ENCODE peak calls at places on chromosomes 12 and 14, in eight cellular contexts. M, D, O, A, W, G, T and S are unnamed samples.

GRCh38 chr14:56333361-56334279 is 215.4 kb downstream of the PELI2 start:
- DNase-seq in O (no peak), W (no peak), T (no peak), M (no peak), A (peak), G (peak), D (peak), S (no peak)

GRCh38 chr12:78101181-78101876 is 270.6 kb downstream of the NAV3 start:
- DNase-seq in G (no peak), M (no peak), W (no peak), D (no peak), A (no peak), T (no peak), O (no peak), S (no peak)

GRCh38 chr12:56878010-56878339 is 56.2 kb downstream of the SDR9C7 start:
- DNase-seq in W (no peak), M (no peak), A (no peak), T (no peak), O (no peak), G (peak), D (no peak), S (no peak)

GRCh38 chr14:78970677-78971076 is 800.5 kb downstream of the NRXN3 start:
- DNase-seq in A (no peak), M (peak), T (no peak), O (no peak), D (no peak), G (no peak), W (no peak), S (peak)

GRCh38 chr12:51183816-51184215 is 10.9 kb upstream of the TFCP2 start:
- DNase-seq in A (no peak), M (no peak), W (peak), D (peak), O (peak), G (peak), T (no peak), S (no peak)

GRCh38 chr14:76501156-76501555 is 125.2 kb downstream of the ESRRB start:
- DNase-seq in A (no peak), W (peak), O (no peak), D (no peak), G (no peak), M (peak), T (peak), S (no peak)

GRCh38 chr12:50984899-50985298 is 32.6 kb downstream of the HIGD1C start:
- DNase-seq in O (no peak), M (no peak), G (peak), A (no peak), D (peak), W (no peak), T (no peak), S (no peak)

GRCh38 chr12:28132398-28132797 is 57.9 kb upstream of the CCDC91 start:
- DNase-seq in G (peak), W (no peak), D (no peak), O (no peak), T (no peak), A (no peak), M (no peak), S (no peak)

GRCh38 chr14:80215756-80216581 is 4.7 kb upstream of the DIO2 start:
- DNase-seq in G (peak), A (no peak), W (peak), D (peak), T (no peak), O (no peak), M (no peak), S (no peak)

GRCh38 chr14:56648508-56649301 is 69.1 kb downstream of the TMEM260 start:
- DNase-seq in O (peak), M (no peak), T (no peak), G (no peak), D (no peak), A (no peak), W (no peak), S (no peak)

GRCh38 chr14:25056688-25057078 is 6.7 kb upstream of the STXBP6 start:
- DNase-seq in T (no peak), M (no peak), G (no peak), O (no peak), D (no peak), A (no peak), W (no peak), S (no peak)

DNA sequence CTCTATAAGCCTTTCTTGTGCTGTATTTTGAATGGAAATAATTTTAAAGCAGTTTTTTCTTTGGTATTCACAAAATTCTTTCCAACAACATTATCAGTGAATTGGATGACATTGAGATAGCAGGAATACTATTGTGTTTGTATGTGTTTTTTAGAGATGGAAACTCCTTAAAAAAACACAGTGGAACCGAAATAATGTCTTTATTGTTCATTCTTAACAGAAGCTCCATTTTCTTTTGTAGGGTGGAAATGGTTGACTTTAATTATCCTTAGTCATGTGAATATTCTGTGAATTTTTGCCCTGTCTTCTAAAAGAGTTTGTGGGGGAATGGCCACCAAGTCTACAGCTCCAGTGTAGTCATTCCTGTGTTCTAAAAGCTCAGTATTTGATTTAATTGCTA is 45.9 kb downstream of the NPAS3 start:
- DNase-seq in W (no peak), O (no peak), T (no peak), D (no peak), G (no peak), M (no peak), A (no peak), S (no peak)
- H3K4me3 ChIP-seq in W (no peak), O (no peak), T (no peak), D (no peak), G (no peak), M (no peak), A (no peak), S (no peak)

GRCh38 chr12:1205512-1206060 is 214.6 kb downstream of the ERC1 start:
- DNase-seq in M (no peak), W (no peak), O (no peak), G (peak), D (no peak), T (no peak), A (no peak), S (no peak)
- H3K4me3 ChIP-seq in M (no peak), W (no peak), O (no peak), G (no peak), D (no peak), T (no peak), A (no peak), S (no peak)

DNA sequence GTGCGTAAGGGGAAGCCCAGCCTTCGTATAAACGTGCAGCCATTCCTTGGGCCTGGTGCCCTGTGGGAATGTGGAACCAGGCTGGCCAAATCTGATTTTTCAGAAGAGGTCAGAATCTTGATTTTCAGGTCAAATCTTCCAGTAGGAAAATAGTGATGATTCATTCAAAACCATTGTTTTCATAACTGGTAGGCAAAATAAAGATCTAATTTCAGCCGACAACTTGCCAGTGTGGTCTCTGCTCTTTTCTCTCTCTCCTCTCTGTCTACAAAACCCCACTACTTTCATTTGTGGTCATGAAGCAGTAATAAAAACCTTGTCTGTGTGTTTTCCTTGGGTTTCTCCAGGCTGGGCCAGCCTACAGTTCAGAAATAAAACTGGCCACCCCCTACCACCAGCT is 135.1 kb downstream of the RBM19 start:
- DNase-seq in D (peak), T (no peak), A (peak), O (no peak), M (peak), W (no peak), G (peak), S (no peak)
- H3K4me3 ChIP-seq in D (peak), T (no peak), A (no peak), O (no peak), M (no peak), W (no peak), G (no peak), S (no peak)

GRCh38 chr12:91094036-91094660 is 17.1 kb downstream of the LUM start:
- DNase-seq in D (no peak), O (no peak), G (peak), A (no peak), W (no peak), T (no peak), M (no peak), S (no peak)
- H3K4me3 ChIP-seq in D (peak), O (no peak), G (no peak), A (no peak), W (no peak), T (no peak), M (no peak), S (no peak)

GRCh38 chr12:68020049-68020448 is 30.8 kb downstream of the IFNG-AS1 start:
- DNase-seq in G (no peak), A (no peak), O (no peak), M (no peak), W (no peak), T (no peak), D (no peak), S (no peak)
- H3K4me3 ChIP-seq in G (no peak), A (no peak), O (no peak), M (no peak), W (no peak), T (no peak), D (no peak), S (no peak)

GRCh38 chr14:54715244-54715643 is 148.3 kb downstream of the SAMD4A start:
- DNase-seq in A (no peak), T (no peak), G (peak), M (no peak), W (no peak), D (no peak), O (no peak), S (no peak)
- H3K4me3 ChIP-seq in A (no peak), T (no peak), G (no peak), M (no peak), W (no peak), D (no peak), O (no peak), S (no peak)

GRCh38 chr14:66507722-66508546 is at the start of gene GPHN:
- DNase-seq in G (peak), W (peak), T (peak), D (peak), O (peak), A (peak), M (peak), S (peak)

GRCh38 chr14:66511849-66512248 is 3.9 kb downstream of the GPHN start:
- DNase-seq in O (no peak), G (no peak), M (peak), A (no peak), W (no peak), D (no peak), T (no peak), S (peak)

GRCh38 chr14:66508547-66508845 is 549 bp downstream of the GPHN start:
- DNase-seq in T (no peak), O (no peak), G (no peak), A (no peak), M (no peak), D (no peak), W (no peak), S (no peak)

GRCh38 chr14:66508846-66509621 is 1.1 kb downstream of the GPHN start:
- DNase-seq in O (peak), W (peak), M (peak), G (peak), D (peak), T (peak), A (no peak), S (no peak)

DNA sequence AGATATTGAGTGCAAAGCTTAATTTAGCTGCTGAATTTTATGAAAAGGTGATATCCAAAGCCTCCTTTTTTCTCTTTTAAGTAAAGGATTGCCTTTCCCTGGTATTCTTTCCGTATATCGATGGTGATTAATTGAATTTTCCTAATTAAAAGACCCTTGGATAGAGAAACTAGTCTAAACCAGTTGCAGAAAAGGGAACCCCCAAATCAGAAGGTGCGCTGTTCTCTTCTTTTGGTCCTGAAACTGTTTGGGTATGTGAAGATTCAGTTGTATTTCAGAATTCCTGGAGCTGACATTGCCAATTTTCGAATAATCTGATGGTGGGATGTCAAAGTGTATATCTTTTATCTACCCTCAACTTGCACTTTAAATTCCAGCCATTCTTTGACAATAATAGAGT is 1.9 kb downstream of the GPHN start:
- DNase-seq in M (no peak), T (no peak), G (peak), A (no peak), W (no peak), D (peak), O (no peak), S (no peak)
- H3K4me3 ChIP-seq in M (peak), T (peak), G (peak), A (peak), W (peak), D (peak), O (peak), S (no peak)

DNA sequence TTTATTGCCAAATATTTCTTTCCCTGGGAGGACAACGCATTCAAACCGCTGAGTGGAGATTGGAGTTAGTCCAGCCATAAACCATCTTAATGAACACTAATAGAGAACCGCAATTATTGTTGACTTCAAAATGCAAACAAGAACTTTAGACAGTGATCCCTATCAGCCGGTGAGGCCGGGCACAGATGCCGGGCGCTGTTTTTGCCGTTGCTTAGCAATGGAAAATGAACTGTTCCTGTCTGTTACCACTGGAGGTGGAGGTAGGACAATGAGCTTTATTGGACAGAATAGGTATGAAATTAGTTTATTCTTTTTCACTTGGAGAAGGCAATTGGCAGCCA is 216.8 kb downstream of the TTC8 start:
- DNase-seq in A (no peak), W (no peak), D (no peak), M (no peak), G (no peak), O (peak), T (no peak), S (no peak)
- H3K4me3 ChIP-seq in A (peak), W (peak), D (peak), M (no peak), G (peak), O (no peak), T (peak), S (no peak)

GRCh38 chr12:130617219-130617618 is 98.9 kb downstream of the RIMBP2 start:
- DNase-seq in A (no peak), W (no peak), D (no peak), T (no peak), M (no peak), G (no peak), O (no peak), S (no peak)
- H3K4me3 ChIP-seq in A (no peak), W (no peak), D (no peak), T (no peak), M (no peak), G (no peak), O (no peak), S (no peak)

DNA sequence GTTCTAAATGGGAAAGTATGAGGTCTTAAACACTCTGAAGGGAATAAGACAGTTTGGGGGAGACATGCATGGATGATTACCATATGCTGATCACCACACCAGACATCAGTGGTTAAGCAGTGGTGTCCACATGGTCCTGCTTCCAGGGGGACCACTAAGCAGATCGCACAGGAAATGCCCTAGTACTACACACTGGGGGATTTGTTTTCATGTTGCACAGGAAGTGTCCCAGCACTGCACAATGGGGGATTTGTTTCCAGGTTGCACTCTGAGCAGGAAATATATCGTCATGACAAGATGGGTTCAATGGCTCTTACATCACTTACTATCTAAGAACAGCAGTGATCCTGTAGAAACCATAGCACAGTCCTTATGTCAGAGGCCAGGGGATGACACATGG is 245.5 kb downstream of the BCL11B start:
- DNase-seq in M (peak), D (no peak), G (no peak), T (no peak), W (no peak), O (no peak), A (no peak), S (peak)
- H3K4me3 ChIP-seq in M (no peak), D (no peak), G (no peak), T (no peak), W (no peak), O (no peak), A (no peak), S (no peak)